ENCODE peak calls at places on chromosomes 7 and 10, in five cellular contexts. One of them, this sample, is unnamed.
A peak's percentile ranks its signal among the peaks of the same experiment; 100 is the strongest.

GRCh38 chr10:133131053-133131452 is 29.0 kb upstream of the KNDC1 start:
- DNase-seq in H9: no peak
- DNase-seq in fibroblast of lung: no peak
- DNase-seq in chondrocyte: peak; percentile 80
- DNase-seq in progenitor cell of endocrine pancreas: no peak
- DNase-seq in this sample: no peak

GRCh38 chr10:72162978-72163377 is 52.8 kb upstream of the ANAPC16 start:
- DNase-seq in H9: no peak
- DNase-seq in fibroblast of lung: peak; percentile 92
- DNase-seq in chondrocyte: no peak
- DNase-seq in progenitor cell of endocrine pancreas: no peak
- DNase-seq in this sample: no peak

GRCh38 chr10:6269953-6270867 is 67.5 kb downstream of the PFKFB3 start:
- DNase-seq in H9: no peak
- DNase-seq in fibroblast of lung: peak; percentile 40
- DNase-seq in chondrocyte: no peak
- DNase-seq in progenitor cell of endocrine pancreas: no peak
- DNase-seq in this sample: no peak

GRCh38 chr10:12444981-12445700 is 95.8 kb downstream of the CAMK1D start:
- DNase-seq in H9: no peak
- DNase-seq in fibroblast of lung: no peak
- DNase-seq in chondrocyte: no peak
- DNase-seq in progenitor cell of endocrine pancreas: no peak
- DNase-seq in this sample: no peak

GRCh38 chr7:28986723-28987122 is 28.6 kb upstream of the TRIL start:
- DNase-seq in H9: no peak
- DNase-seq in fibroblast of lung: peak; percentile 82
- DNase-seq in chondrocyte: no peak
- DNase-seq in progenitor cell of endocrine pancreas: no peak
- DNase-seq in this sample: no peak

GRCh38 chr10:52563361-52563760 is 209.2 kb downstream of the MBL2 start:
- DNase-seq in H9: no peak
- DNase-seq in fibroblast of lung: no peak
- DNase-seq in chondrocyte: no peak
- DNase-seq in progenitor cell of endocrine pancreas: no peak
- DNase-seq in this sample: no peak

GRCh38 chr7:83546586-83546985 is 102.4 kb downstream of the SEMA3E start:
- DNase-seq in H9: no peak
- DNase-seq in fibroblast of lung: peak; percentile 78
- DNase-seq in chondrocyte: no peak
- DNase-seq in progenitor cell of endocrine pancreas: no peak
- DNase-seq in this sample: no peak

GRCh38 chr7:135150072-135150782 is 2.4 kb downstream of the TMEM140 start:
- DNase-seq in H9: no peak
- DNase-seq in fibroblast of lung: no peak
- DNase-seq in chondrocyte: no peak
- DNase-seq in progenitor cell of endocrine pancreas: no peak
- DNase-seq in this sample: no peak

GRCh38 chr7:88686468-88687229 is 72.9 kb upstream of the ZNF804B start:
- DNase-seq in H9: peak; percentile 33
- DNase-seq in fibroblast of lung: no peak
- DNase-seq in chondrocyte: peak; percentile 73
- DNase-seq in progenitor cell of endocrine pancreas: no peak
- DNase-seq in this sample: no peak

GRCh38 chr7:157930441-157930840 is 593.6 kb downstream of the DNAJB6 start:
- DNase-seq in H9: no peak
- DNase-seq in fibroblast of lung: no peak
- DNase-seq in chondrocyte: no peak
- DNase-seq in progenitor cell of endocrine pancreas: no peak
- DNase-seq in this sample: no peak

GRCh38 chr7:43721193-43721806 is 8.0 kb downstream of the COA1 start:
- DNase-seq in H9: no peak
- DNase-seq in fibroblast of lung: peak; percentile 37
- DNase-seq in chondrocyte: no peak
- DNase-seq in progenitor cell of endocrine pancreas: no peak
- DNase-seq in this sample: no peak

GRCh38 chr7:2386964-2387669 is 16.3 kb upstream of the CHST12 start:
- DNase-seq in H9: no peak
- DNase-seq in fibroblast of lung: no peak
- DNase-seq in chondrocyte: no peak
- DNase-seq in progenitor cell of endocrine pancreas: no peak
- DNase-seq in this sample: no peak

GRCh38 chr7:2383543-2384274 is 19.7 kb upstream of the CHST12 start:
- DNase-seq in H9: no peak
- DNase-seq in fibroblast of lung: no peak
- DNase-seq in chondrocyte: no peak
- DNase-seq in progenitor cell of endocrine pancreas: no peak
- DNase-seq in this sample: peak; percentile 90

GRCh38 chr7:2381227-2381626 is 22.2 kb upstream of the CHST12 start:
- DNase-seq in H9: no peak
- DNase-seq in fibroblast of lung: no peak
- DNase-seq in chondrocyte: no peak
- DNase-seq in progenitor cell of endocrine pancreas: no peak
- DNase-seq in this sample: no peak

GRCh38 chr7:2381881-2382509 is 21.4 kb upstream of the CHST12 start:
- DNase-seq in H9: no peak
- DNase-seq in fibroblast of lung: no peak
- DNase-seq in chondrocyte: no peak
- DNase-seq in progenitor cell of endocrine pancreas: no peak
- DNase-seq in this sample: no peak

GRCh38 chr7:2384354-2385243 is 18.8 kb upstream of the CHST12 start:
- DNase-seq in H9: no peak
- DNase-seq in fibroblast of lung: no peak
- DNase-seq in chondrocyte: no peak
- DNase-seq in progenitor cell of endocrine pancreas: no peak
- DNase-seq in this sample: no peak
- TF ChIP-seq CTCF in H9: peak; percentile 37
- TF ChIP-seq CTCF in fibroblast of lung: no peak
- TF ChIP-seq CTCF in chondrocyte: peak; percentile 41
- TF ChIP-seq CTCF in progenitor cell of endocrine pancreas: no peak
- TF ChIP-seq CTCF in this sample: peak; percentile 16

DNA sequence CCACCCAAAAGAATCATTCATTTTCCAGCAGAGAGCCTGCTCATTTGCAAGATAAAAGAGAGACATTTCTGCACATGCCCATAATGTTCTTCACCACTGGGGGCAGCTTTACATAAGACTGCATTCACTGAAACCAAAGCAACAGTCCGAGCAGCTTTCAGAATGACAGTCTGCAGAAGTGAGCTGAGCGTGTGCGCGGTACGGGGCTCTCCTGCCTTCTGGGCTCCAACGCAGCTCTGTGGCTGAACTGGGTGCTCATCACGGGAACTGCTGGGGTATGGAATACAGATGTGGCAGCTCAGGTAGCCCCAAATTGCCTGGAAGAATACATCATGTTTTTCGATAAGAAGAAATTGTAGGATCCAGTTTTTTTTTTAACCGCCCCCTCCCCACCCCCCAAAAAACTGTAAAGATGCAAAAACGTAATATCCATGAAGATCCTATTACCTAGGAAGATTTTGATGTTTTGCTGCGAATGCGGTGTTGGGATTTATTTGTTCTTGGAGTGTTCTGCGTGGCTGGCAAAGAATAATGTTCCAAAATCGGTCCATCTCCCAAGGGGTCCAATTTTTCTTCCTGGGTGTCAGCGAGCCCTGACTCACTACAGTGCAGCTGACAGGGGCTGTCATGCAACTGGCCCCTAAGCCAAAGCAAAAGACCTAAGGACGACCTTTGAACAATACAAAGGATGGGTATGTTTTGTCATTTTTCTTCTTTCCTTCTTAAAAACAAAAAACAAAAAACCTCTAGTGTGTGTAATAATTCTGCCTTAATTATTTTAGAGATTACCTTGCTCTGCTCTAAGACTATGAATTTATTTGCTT is at the start of gene LRRTM3:
- DNase-seq in H9: peak; percentile 84
- DNase-seq in fibroblast of lung: peak; percentile 74
- DNase-seq in chondrocyte: no peak
- DNase-seq in progenitor cell of endocrine pancreas: peak; percentile 16
- DNase-seq in this sample: no peak
- TF ChIP-seq CTCF in H9: peak; percentile 64
- TF ChIP-seq CTCF in fibroblast of lung: peak; percentile 90
- TF ChIP-seq CTCF in chondrocyte: peak; percentile 85
- TF ChIP-seq CTCF in progenitor cell of endocrine pancreas: peak; percentile 79
- TF ChIP-seq CTCF in this sample: peak; percentile 67

GRCh38 chr7:100612730-100613446 is 548 bp downstream of the MOSPD3 start:
- DNase-seq in H9: peak; percentile 62
- DNase-seq in fibroblast of lung: no peak
- DNase-seq in chondrocyte: no peak
- DNase-seq in progenitor cell of endocrine pancreas: peak; percentile 27
- DNase-seq in this sample: no peak
- TF ChIP-seq CTCF in H9: peak; percentile 56
- TF ChIP-seq CTCF in fibroblast of lung: peak; percentile 10
- TF ChIP-seq CTCF in chondrocyte: peak; percentile 44
- TF ChIP-seq CTCF in progenitor cell of endocrine pancreas: peak; percentile 22
- TF ChIP-seq CTCF in this sample: no peak

GRCh38 chr10:34707656-34708055 is 107.4 kb downstream of the PARD3 start:
- DNase-seq in H9: no peak
- DNase-seq in fibroblast of lung: no peak
- DNase-seq in chondrocyte: no peak
- DNase-seq in progenitor cell of endocrine pancreas: no peak
- DNase-seq in this sample: no peak
- TF ChIP-seq CTCF in H9: no peak
- TF ChIP-seq CTCF in fibroblast of lung: no peak
- TF ChIP-seq CTCF in chondrocyte: no peak
- TF ChIP-seq CTCF in progenitor cell of endocrine pancreas: no peak
- TF ChIP-seq CTCF in this sample: no peak

GRCh38 chr7:129499915-129500463 is 2.3 kb upstream of the SMKR1 start:
- DNase-seq in H9: no peak
- DNase-seq in fibroblast of lung: no peak
- DNase-seq in chondrocyte: no peak
- DNase-seq in progenitor cell of endocrine pancreas: no peak
- DNase-seq in this sample: no peak

GRCh38 chr7:129501760-129502707 is at the start of gene SMKR1:
- DNase-seq in H9: peak; percentile 50
- DNase-seq in fibroblast of lung: peak; percentile 58
- DNase-seq in chondrocyte: no peak
- DNase-seq in progenitor cell of endocrine pancreas: peak; percentile 62
- DNase-seq in this sample: peak; percentile 94

GRCh38 chr7:129503725-129504124 is 1.4 kb downstream of the SMKR1 start:
- DNase-seq in H9: no peak
- DNase-seq in fibroblast of lung: no peak
- DNase-seq in chondrocyte: no peak
- DNase-seq in progenitor cell of endocrine pancreas: no peak
- DNase-seq in this sample: no peak

GRCh38 chr7:129498021-129498420 is 4.3 kb upstream of the SMKR1 start:
- DNase-seq in H9: no peak
- DNase-seq in fibroblast of lung: no peak
- DNase-seq in chondrocyte: no peak
- DNase-seq in progenitor cell of endocrine pancreas: no peak
- DNase-seq in this sample: no peak

DNA sequence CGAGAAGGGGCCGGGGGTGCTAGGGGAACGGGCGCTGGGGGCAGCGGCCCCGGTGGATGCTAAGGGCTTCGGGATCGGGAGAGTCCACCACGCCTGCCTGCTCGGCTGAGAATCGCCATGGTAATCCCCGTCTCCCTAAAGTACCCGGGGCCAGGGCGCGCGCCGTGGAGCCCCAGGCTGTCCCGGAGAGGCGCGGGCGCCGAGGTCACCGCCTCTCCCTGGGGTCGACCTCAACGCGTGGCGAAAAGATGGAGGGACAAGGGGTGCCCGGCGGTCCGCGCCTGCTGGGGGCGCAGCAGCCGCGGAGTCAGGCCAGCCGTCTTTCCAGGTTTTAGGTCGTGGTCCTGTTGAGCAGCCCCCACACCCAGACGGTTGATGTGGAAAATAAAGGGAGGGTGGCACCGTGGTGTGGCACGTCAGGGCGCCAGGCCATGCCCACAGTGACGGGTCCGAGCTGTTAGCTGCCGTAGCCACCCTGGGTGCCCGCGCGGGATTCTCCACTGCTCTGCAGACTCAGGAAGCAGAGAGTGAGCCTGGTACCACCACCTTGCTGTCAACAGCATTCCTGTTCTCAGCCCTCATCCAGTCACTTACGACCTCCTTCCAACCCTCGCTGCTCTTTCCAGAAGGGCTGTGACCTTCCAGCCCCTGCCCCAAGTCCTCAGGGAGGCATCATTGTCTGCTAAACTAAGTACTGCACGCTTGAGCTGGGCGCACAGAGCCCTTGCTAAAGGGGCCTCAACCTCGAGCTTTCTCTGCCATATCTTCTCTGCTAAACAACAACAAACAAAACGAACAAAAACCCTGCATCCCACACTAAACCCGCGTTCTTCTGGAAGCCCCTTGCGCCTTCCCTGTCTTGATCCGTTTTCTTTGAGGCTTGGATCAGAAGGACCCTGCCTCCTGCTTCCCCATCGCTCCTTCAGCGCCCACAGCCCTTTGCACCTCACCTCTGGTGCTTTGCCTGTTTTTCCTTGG is 666 bp downstream of the SMKR1 start:
- DNase-seq in H9: peak; percentile 60
- DNase-seq in fibroblast of lung: no peak
- DNase-seq in chondrocyte: no peak
- DNase-seq in progenitor cell of endocrine pancreas: peak; percentile 16
- DNase-seq in this sample: no peak
- TF ChIP-seq CTCF in H9: peak; percentile 47
- TF ChIP-seq CTCF in fibroblast of lung: peak; percentile 16
- TF ChIP-seq CTCF in chondrocyte: peak; percentile 55
- TF ChIP-seq CTCF in progenitor cell of endocrine pancreas: peak; percentile 36
- TF ChIP-seq CTCF in this sample: no peak

GRCh38 chr10:86348321-86349210 is 18.0 kb downstream of the GRID1 start:
- DNase-seq in H9: peak; percentile 59
- DNase-seq in fibroblast of lung: no peak
- DNase-seq in chondrocyte: peak; percentile 86
- DNase-seq in progenitor cell of endocrine pancreas: no peak
- DNase-seq in this sample: no peak
- TF ChIP-seq CTCF in H9: peak; percentile 27
- TF ChIP-seq CTCF in fibroblast of lung: peak; percentile 9
- TF ChIP-seq CTCF in chondrocyte: peak; percentile 34
- TF ChIP-seq CTCF in progenitor cell of endocrine pancreas: peak; percentile 31
- TF ChIP-seq CTCF in this sample: no peak

DNA sequence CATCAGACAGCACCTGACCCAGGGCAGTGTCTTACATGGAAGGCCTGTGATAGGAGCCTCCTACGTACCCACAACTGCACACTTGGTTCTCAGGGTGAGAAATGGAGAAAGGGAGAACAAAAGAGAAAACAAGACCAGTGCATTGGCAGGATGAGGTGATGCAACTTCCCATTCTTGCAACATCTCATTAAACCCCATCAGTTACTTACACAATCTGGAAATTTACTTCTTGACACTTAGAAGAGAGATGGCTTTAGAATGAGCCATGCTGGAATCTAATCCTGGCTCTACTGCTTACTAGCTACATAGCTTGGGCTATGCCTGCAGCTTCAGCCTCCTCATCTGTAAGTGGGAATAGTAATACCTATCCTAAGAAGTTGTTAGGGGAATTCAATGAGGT is 391.7 kb downstream of the KCNMA1 start:
- DNase-seq in H9: no peak
- DNase-seq in fibroblast of lung: peak; percentile 73
- DNase-seq in chondrocyte: no peak
- DNase-seq in progenitor cell of endocrine pancreas: no peak
- DNase-seq in this sample: no peak
- TF ChIP-seq CTCF in H9: no peak
- TF ChIP-seq CTCF in fibroblast of lung: no peak
- TF ChIP-seq CTCF in chondrocyte: no peak
- TF ChIP-seq CTCF in progenitor cell of endocrine pancreas: no peak
- TF ChIP-seq CTCF in this sample: no peak

DNA sequence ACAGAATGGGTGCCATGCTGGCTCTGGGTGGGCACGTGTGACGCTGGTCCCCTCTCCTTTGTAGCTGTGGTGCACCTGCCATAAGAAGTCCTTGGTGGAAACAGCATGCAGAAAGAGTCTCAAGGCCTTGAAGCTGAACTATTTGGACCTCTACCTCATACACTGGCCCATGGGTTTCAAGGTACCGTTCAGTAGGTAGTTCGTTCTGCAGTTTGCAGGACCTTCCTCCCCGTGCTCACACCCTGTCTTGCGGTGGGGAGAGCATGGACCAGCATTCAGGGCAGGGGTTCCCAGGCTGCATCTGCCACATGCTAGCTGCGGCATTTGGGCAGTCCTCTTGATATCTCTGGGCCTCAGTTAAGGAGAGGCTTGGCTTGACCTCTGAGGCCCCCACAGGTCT is 7.3 kb downstream of the AKR1E2 start:
- DNase-seq in H9: no peak
- DNase-seq in fibroblast of lung: no peak
- DNase-seq in chondrocyte: no peak
- DNase-seq in progenitor cell of endocrine pancreas: no peak
- DNase-seq in this sample: no peak
- TF ChIP-seq CTCF in H9: no peak
- TF ChIP-seq CTCF in fibroblast of lung: no peak
- TF ChIP-seq CTCF in chondrocyte: no peak
- TF ChIP-seq CTCF in progenitor cell of endocrine pancreas: no peak
- TF ChIP-seq CTCF in this sample: no peak

This sample was measured in D721Med.